ENCODE peak calls at places on chromosomes 1 and 21, in eight cellular contexts. S, E, T, O, M, R, C and D are unnamed samples.

GRCh38 chr1:154607084-154607747 is 770 bp downstream of the ADAR start:
- DNase-seq in S (no peak), E (peak; percentile 34), T (no peak), O (no peak), M (peak; percentile 40), R (peak; percentile 37), C (no peak), D (peak; percentile 11)

GRCh38 chr1:172451002-172451443 is 7.2 kb upstream of the PIGC start:
- DNase-seq in S (peak; percentile 43), E (no peak), T (no peak), O (no peak), M (peak; percentile 26), R (no peak), C (no peak), D (no peak)

GRCh38 chr1:238457610-238458009 is 566.9 kb upstream of the ZP4 start:
- DNase-seq in S (no peak), E (no peak), T (no peak), O (no peak), M (no peak), R (no peak), C (no peak), D (no peak)

GRCh38 chr1:213381572-213382084 is 330.6 kb downstream of the RPS6KC1 start:
- DNase-seq in S (peak; percentile 35), E (no peak), T (no peak), O (no peak), M (no peak), R (no peak), C (no peak), D (no peak)

GRCh38 chr1:55107989-55108388 is 68.6 kb downstream of the PCSK9 start:
- DNase-seq in S (no peak), E (no peak), T (no peak), O (no peak), M (no peak), R (no peak), C (no peak), D (no peak)

GRCh38 chr21:36004441-36004840 is 55.9 kb downstream of the SETD4 start:
- DNase-seq in S (no peak), E (peak; percentile 30), T (no peak), O (no peak), M (no peak), R (no peak), C (no peak), D (no peak)

GRCh38 chr1:228459091-228459993 is 27.8 kb upstream of the RNF187 start:
- DNase-seq in S (peak; percentile 41), E (peak; percentile 82), T (peak; percentile 86), O (peak; percentile 16), M (peak; percentile 77), R (peak; percentile 84), C (peak; percentile 56), D (no peak)

GRCh38 chr1:82604524-82604923 is 803.8 kb downstream of the ADGRL2 start:
- DNase-seq in S (no peak), E (no peak), T (no peak), O (no peak), M (no peak), R (no peak), C (no peak), D (no peak)

GRCh38 chr1:89943846-89944781 is 50.8 kb upstream of the ZNF326 start:
- DNase-seq in S (no peak), E (no peak), T (no peak), O (no peak), M (no peak), R (no peak), C (no peak), D (no peak)

GRCh38 chr1:89945852-89946476 is 48.9 kb upstream of the ZNF326 start:
- DNase-seq in S (no peak), E (no peak), T (no peak), O (no peak), M (no peak), R (no peak), C (no peak), D (no peak)

GRCh38 chr1:89948726-89949345 is 46.1 kb upstream of the ZNF326 start:
- DNase-seq in S (no peak), E (no peak), T (no peak), O (no peak), M (no peak), R (no peak), C (no peak), D (no peak)

GRCh38 chr1:89942825-89943658 is 51.9 kb upstream of the ZNF326 start:
- DNase-seq in S (no peak), E (peak; percentile 21), T (no peak), O (no peak), M (no peak), R (no peak), C (no peak), D (no peak)

DNA sequence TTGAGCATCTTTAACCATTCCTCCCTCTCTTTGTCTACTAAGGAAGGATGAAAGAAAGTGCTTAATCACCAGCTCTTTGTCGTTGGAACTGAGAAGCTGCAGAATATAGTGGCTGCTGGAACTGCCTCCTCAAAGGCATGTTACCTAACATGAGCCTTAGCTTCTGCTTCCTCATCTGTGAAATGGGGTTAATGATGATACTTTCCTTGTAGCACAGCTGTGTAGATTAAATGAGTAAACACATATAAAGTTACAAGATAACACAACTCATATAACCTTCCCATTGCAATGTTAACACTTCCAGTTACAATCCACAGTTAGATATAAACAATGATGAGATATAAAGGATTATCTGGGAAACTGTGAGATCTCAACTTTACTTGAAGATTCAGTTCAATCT is 48.4 kb upstream of the ZNF326 start:
- DNase-seq in S (no peak), E (no peak), T (no peak), O (no peak), M (no peak), R (no peak), C (no peak), D (no peak)
- H3K4me1 ChIP-seq in S (peaks cover 9% of the 10 kb centered on the region), E (peaks cover under 1% of the 10 kb centered on the region), T (no peaks in the 10 kb centered on the region), O (no peaks in the 10 kb centered on the region), M (peaks cover 3% of the 10 kb centered on the region), R (peaks cover 12% of the 10 kb centered on the region), C (no peaks in the 10 kb centered on the region), D (no peaks in the 10 kb centered on the region)

GRCh38 chr1:40384413-40384762 is 10.9 kb downstream of the SMAP2 start:
- DNase-seq in S (peak; percentile 55), E (no peak), T (no peak), O (no peak), M (no peak), R (no peak), C (no peak), D (no peak)

GRCh38 chr1:40382110-40382464 is 8.6 kb downstream of the SMAP2 start:
- DNase-seq in S (no peak), E (no peak), T (no peak), O (no peak), M (no peak), R (no peak), C (no peak), D (no peak)

GRCh38 chr1:40383488-40384412 is 10.2 kb downstream of the SMAP2 start:
- DNase-seq in S (peak; percentile 54), E (no peak), T (no peak), O (no peak), M (no peak), R (no peak), C (no peak), D (no peak)

GRCh38 chr1:40382601-40383000 is 9.1 kb downstream of the SMAP2 start:
- DNase-seq in S (no peak), E (no peak), T (no peak), O (no peak), M (no peak), R (no peak), C (no peak), D (no peak)

DNA sequence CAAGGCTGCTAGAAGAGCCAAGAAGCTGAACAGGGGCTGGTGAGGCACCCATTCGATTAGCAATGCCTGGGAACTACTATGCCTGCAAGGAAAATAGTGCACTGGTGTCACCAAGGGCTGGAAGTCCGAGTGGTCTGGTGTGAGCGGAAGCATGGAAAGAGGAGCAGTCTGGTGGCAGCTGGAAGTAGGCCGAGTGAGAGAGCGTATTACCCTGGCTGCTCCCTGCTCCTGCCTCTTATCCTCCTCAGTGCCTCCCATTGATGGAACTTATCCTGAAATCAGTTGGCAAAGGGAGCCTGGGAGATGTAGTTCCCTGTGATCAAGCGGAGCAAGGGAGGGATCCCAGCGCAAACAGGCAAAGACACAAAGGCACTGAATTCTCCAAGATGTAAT is 9.6 kb downstream of the SMAP2 start:
- DNase-seq in S (peak; percentile 52), E (peak; percentile 85), T (no peak), O (no peak), M (no peak), R (peak; percentile 87), C (no peak), D (no peak)
- H3K27ac ChIP-seq in S (peak overlapping the region; percentile 88), E (peak overlapping the region; percentile 75), T (no peak overlapping the region), O (peak overlapping the region; percentile 97), M (peak overlapping the region; percentile 83), R (peak overlapping the region; percentile 93), C (no peak overlapping the region), D (peak overlapping the region; percentile 93)

DNA sequence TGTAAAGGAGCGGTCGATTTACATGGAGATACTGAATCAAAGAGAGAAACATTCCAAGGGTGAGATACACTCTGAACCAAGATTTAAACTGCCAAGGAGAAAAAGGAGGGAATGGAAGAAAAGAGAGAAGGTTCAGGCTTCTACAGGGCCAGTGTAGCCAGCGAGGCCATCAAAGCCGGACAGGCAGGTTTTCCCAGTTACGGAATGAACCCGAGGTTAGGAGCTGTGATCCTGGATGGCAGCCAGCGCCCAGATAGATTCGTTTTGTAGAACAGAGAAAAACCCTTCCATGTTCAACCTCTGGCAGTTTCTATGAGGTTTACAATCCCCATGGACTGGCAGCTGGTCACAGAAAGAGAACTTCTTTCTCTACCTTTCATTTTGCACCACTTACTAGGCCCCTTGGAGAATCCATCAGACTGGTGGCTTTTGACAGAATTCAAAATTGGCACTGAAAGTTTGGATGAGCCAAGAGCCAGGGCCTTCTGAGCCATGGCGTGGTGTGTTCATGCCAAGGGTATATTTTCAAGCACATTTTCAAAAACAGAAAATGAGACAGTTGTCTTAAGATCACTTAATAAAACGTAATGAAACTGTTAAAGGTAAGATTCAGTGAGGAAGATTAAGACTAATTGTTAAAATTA is 171.5 kb downstream of the RUNX1 start:
- DNase-seq in S (peak; percentile 97), E (no peak), T (no peak), O (no peak), M (peak; percentile 94), R (no peak), C (no peak), D (no peak)
- H3K4me1 ChIP-seq in S (peaks cover 24% of the 10 kb centered on the region), E (peaks cover 12% of the 10 kb centered on the region), T (no peaks in the 10 kb centered on the region), O (no peaks in the 10 kb centered on the region), M (peaks cover 6% of the 10 kb centered on the region), R (no peaks in the 10 kb centered on the region), C (peaks cover 3% of the 10 kb centered on the region), D (no peaks in the 10 kb centered on the region)

GRCh38 chr1:66351474-66351873 is 182.5 kb upstream of the SGIP1 start:
- DNase-seq in S (no peak), E (no peak), T (no peak), O (no peak), M (no peak), R (no peak), C (no peak), D (no peak)

GRCh38 chr1:66353207-66353606 is 180.7 kb upstream of the SGIP1 start:
- DNase-seq in S (no peak), E (no peak), T (no peak), O (no peak), M (no peak), R (no peak), C (no peak), D (no peak)

GRCh38 chr1:66354311-66354922 is 179.5 kb upstream of the SGIP1 start:
- DNase-seq in S (no peak), E (no peak), T (no peak), O (no peak), M (no peak), R (peak; percentile 69), C (no peak), D (no peak)

GRCh38 chr1:66351913-66352312 is 182.0 kb upstream of the SGIP1 start:
- DNase-seq in S (no peak), E (no peak), T (no peak), O (peak; percentile 29), M (no peak), R (no peak), C (no peak), D (peak; percentile 47)

DNA sequence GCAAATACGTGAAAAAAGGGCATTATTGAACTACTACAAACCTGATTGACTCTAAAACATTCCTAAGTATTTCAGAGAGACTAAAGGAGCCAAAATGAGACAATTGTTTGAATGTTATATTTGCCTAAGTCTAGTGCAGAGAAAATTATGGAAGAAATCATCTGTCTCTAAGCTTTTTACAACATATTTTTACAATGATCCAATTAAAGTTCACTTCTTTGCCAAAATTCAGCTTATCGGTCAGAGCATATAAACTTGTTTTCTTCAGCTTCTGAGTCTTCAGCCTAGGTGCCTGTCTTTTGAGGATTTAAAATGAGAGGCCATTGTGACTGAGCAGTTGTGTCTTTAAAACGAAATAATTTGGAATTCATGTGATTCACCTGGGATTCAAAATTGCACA is 181.2 kb upstream of the SGIP1 start:
- DNase-seq in S (no peak), E (no peak), T (no peak), O (no peak), M (no peak), R (no peak), C (no peak), D (no peak)
- H3K27ac ChIP-seq in S (peak overlapping the region; percentile 1), E (peak overlapping the region; percentile 11), T (no peak overlapping the region), O (peak overlapping the region; percentile 81), M (no peak overlapping the region), R (peak overlapping the region; percentile 94), C (no peak overlapping the region), D (no peak overlapping the region)